ENCODE peak calls at places on chromosomes 3 and 15, in seven cellular contexts. One of them, this sample, is unnamed.
A peak's percentile ranks its signal among the peaks of the same experiment; 100 is the strongest.

GRCh38 chr3:127408022-127408683 is 120.3 kb upstream of the PRR20G start:
- DNase-seq in heart left ventricle: peak; percentile 19
- DNase-seq in aorta: no peak
- DNase-seq in endodermal cell: peak; percentile 39
- DNase-seq in small intestine: no peak
- DNase-seq in fibroblast of lung: no peak
- DNase-seq in mesendoderm: no peak
- DNase-seq in this sample: no peak

GRCh38 chr15:64251658-64252057 is 88.8 kb upstream of the PPIB start:
- DNase-seq in heart left ventricle: no peak
- DNase-seq in aorta: no peak
- DNase-seq in endodermal cell: no peak
- DNase-seq in small intestine: no peak
- DNase-seq in fibroblast of lung: no peak
- DNase-seq in mesendoderm: no peak
- DNase-seq in this sample: no peak

GRCh38 chr15:48602358-48603122 is 43.0 kb downstream of the FBN1 start:
- DNase-seq in heart left ventricle: no peak
- DNase-seq in aorta: no peak
- DNase-seq in endodermal cell: no peak
- DNase-seq in small intestine: no peak
- DNase-seq in fibroblast of lung: peak; percentile 89
- DNase-seq in mesendoderm: peak; percentile 91
- DNase-seq in this sample: peak; percentile 90

GRCh38 chr15:63043391-63044076 is 987 bp downstream of the TPM1 start:
- DNase-seq in heart left ventricle: peak; percentile 77
- DNase-seq in aorta: peak; percentile 57
- DNase-seq in endodermal cell: peak; percentile 67
- DNase-seq in small intestine: no peak
- DNase-seq in fibroblast of lung: no peak
- DNase-seq in mesendoderm: no peak
- DNase-seq in this sample: no peak

GRCh38 chr15:67803996-67804843 is 21.1 kb upstream of the SKOR1 start:
- DNase-seq in heart left ventricle: no peak
- DNase-seq in aorta: no peak
- DNase-seq in endodermal cell: peak; percentile 87
- DNase-seq in small intestine: no peak
- DNase-seq in fibroblast of lung: no peak
- DNase-seq in mesendoderm: peak; percentile 83
- DNase-seq in this sample: no peak

GRCh38 chr3:86388848-86389247 is 602.1 kb downstream of the VGLL3 start:
- DNase-seq in heart left ventricle: no peak
- DNase-seq in aorta: no peak
- DNase-seq in endodermal cell: peak; percentile 55
- DNase-seq in small intestine: no peak
- DNase-seq in fibroblast of lung: no peak
- DNase-seq in mesendoderm: peak; percentile 61
- DNase-seq in this sample: no peak

GRCh38 chr3:123884258-123884831 is at the start of gene MYLK:
- DNase-seq in heart left ventricle: peak; percentile 84
- DNase-seq in aorta: peak; percentile 90
- DNase-seq in endodermal cell: peak; percentile 98
- DNase-seq in small intestine: peak; percentile 32
- DNase-seq in fibroblast of lung: peak; percentile 98
- DNase-seq in mesendoderm: peak; percentile 98
- DNase-seq in this sample: peak; percentile 82

GRCh38 chr3:632571-633170 is 436.1 kb downstream of the CHL1 start:
- DNase-seq in heart left ventricle: no peak
- DNase-seq in aorta: peak; percentile 35
- DNase-seq in endodermal cell: peak; percentile 91
- DNase-seq in small intestine: peak; percentile 40
- DNase-seq in fibroblast of lung: peak; percentile 25
- DNase-seq in mesendoderm: peak; percentile 82
- DNase-seq in this sample: peak; percentile 14

GRCh38 chr15:58409861-58410260 is 21.9 kb upstream of the LIPC start:
- DNase-seq in heart left ventricle: no peak
- DNase-seq in aorta: no peak
- DNase-seq in endodermal cell: no peak
- DNase-seq in small intestine: no peak
- DNase-seq in fibroblast of lung: no peak
- DNase-seq in mesendoderm: no peak
- DNase-seq in this sample: no peak

GRCh38 chr15:51024735-51025453 is 69.8 kb downstream of the TNFAIP8L3 start:
- DNase-seq in heart left ventricle: no peak
- DNase-seq in aorta: no peak
- DNase-seq in endodermal cell: no peak
- DNase-seq in small intestine: no peak
- DNase-seq in fibroblast of lung: peak; percentile 22
- DNase-seq in mesendoderm: no peak
- DNase-seq in this sample: peak; percentile 32

GRCh38 chr15:86916671-86917450 is 837.2 kb downstream of the AGBL1 start:
- DNase-seq in heart left ventricle: peak; percentile 71
- DNase-seq in aorta: no peak
- DNase-seq in endodermal cell: no peak
- DNase-seq in small intestine: no peak
- DNase-seq in fibroblast of lung: no peak
- DNase-seq in mesendoderm: no peak
- DNase-seq in this sample: no peak

GRCh38 chr3:53160335-53160659 is 712 bp upstream of the PRKCD start:
- DNase-seq in heart left ventricle: no peak
- DNase-seq in aorta: no peak
- DNase-seq in endodermal cell: no peak
- DNase-seq in small intestine: no peak
- DNase-seq in fibroblast of lung: no peak
- DNase-seq in mesendoderm: no peak
- DNase-seq in this sample: no peak

GRCh38 chr3:53160660-53161344 is at the start of gene PRKCD:
- DNase-seq in heart left ventricle: peak; percentile 92
- DNase-seq in aorta: peak; percentile 93
- DNase-seq in endodermal cell: peak; percentile 93
- DNase-seq in small intestine: peak; percentile 90
- DNase-seq in fibroblast of lung: peak; percentile 82
- DNase-seq in mesendoderm: peak; percentile 86
- DNase-seq in this sample: peak; percentile 90

GRCh38 chr3:53158700-53159414 is 2.2 kb upstream of the PRKCD start:
- DNase-seq in heart left ventricle: no peak
- DNase-seq in aorta: no peak
- DNase-seq in endodermal cell: no peak
- DNase-seq in small intestine: no peak
- DNase-seq in fibroblast of lung: no peak
- DNase-seq in mesendoderm: no peak
- DNase-seq in this sample: peak; percentile 16

GRCh38 chr3:53157974-53158580 is 2.9 kb upstream of the PRKCD start:
- DNase-seq in heart left ventricle: no peak
- DNase-seq in aorta: no peak
- DNase-seq in endodermal cell: no peak
- DNase-seq in small intestine: no peak
- DNase-seq in fibroblast of lung: no peak
- DNase-seq in mesendoderm: no peak
- DNase-seq in this sample: no peak

GRCh38 chr3:53159415-53160135 is 1.4 kb upstream of the PRKCD start:
- DNase-seq in heart left ventricle: no peak
- DNase-seq in aorta: no peak
- DNase-seq in endodermal cell: peak; percentile 84
- DNase-seq in small intestine: peak; percentile 99
- DNase-seq in fibroblast of lung: no peak
- DNase-seq in mesendoderm: peak; percentile 40
- DNase-seq in this sample: peak; percentile 31
- H3K4me3 ChIP-seq in heart left ventricle: no peak overlapping the region
- H3K4me3 ChIP-seq in aorta: no peak overlapping the region
- H3K4me3 ChIP-seq in endodermal cell: peak overlapping the region; percentile 80
- H3K4me3 ChIP-seq in small intestine: no peak overlapping the region
- H3K4me3 ChIP-seq in fibroblast of lung: no peak overlapping the region
- H3K4me3 ChIP-seq in mesendoderm: no peak overlapping the region
- H3K4me3 ChIP-seq in this sample: no peak overlapping the region

DNA sequence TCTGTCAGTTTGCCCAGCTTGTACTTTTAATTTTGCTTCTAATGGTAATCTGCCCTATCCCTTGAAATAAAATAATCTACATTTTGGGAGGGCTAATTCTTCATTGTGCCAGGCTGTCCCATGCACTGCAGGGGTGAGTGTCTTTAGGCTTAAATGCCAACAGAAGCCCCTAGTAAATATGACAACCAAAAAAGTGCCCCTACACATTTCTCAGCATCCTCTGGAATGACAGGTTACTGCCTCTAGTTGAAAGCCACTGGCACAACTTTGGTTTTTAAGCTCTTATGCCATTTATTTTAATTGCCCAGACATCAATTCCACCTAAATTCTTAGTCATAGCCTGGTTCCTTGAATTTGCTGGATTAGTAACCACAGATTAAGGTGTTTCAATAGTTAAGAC is 3.4 kb downstream of the EPM2AIP1 start:
- DNase-seq in heart left ventricle: no peak
- DNase-seq in aorta: no peak
- DNase-seq in endodermal cell: no peak
- DNase-seq in small intestine: no peak
- DNase-seq in fibroblast of lung: peak; percentile 11
- DNase-seq in mesendoderm: no peak
- DNase-seq in this sample: no peak
- H3K4me3 ChIP-seq in heart left ventricle: peak overlapping the region; percentile 63
- H3K4me3 ChIP-seq in aorta: peak overlapping the region; percentile 24
- H3K4me3 ChIP-seq in endodermal cell: peak overlapping the region; percentile 88
- H3K4me3 ChIP-seq in small intestine: no peak overlapping the region
- H3K4me3 ChIP-seq in fibroblast of lung: peak overlapping the region; percentile 95
- H3K4me3 ChIP-seq in mesendoderm: no peak overlapping the region
- H3K4me3 ChIP-seq in this sample: peak overlapping the region; percentile 23

GRCh38 chr3:134991472-134992010 is 196.5 kb downstream of the EPHB1 start:
- DNase-seq in heart left ventricle: no peak
- DNase-seq in aorta: no peak
- DNase-seq in endodermal cell: no peak
- DNase-seq in small intestine: no peak
- DNase-seq in fibroblast of lung: no peak
- DNase-seq in mesendoderm: no peak
- DNase-seq in this sample: no peak
- H3K4me3 ChIP-seq in heart left ventricle: no peak overlapping the region
- H3K4me3 ChIP-seq in aorta: no peak overlapping the region
- H3K4me3 ChIP-seq in endodermal cell: no peak overlapping the region
- H3K4me3 ChIP-seq in small intestine: no peak overlapping the region
- H3K4me3 ChIP-seq in fibroblast of lung: no peak overlapping the region
- H3K4me3 ChIP-seq in mesendoderm: no peak overlapping the region
- H3K4me3 ChIP-seq in this sample: no peak overlapping the region

GRCh38 chr3:186938716-186939115 is 8.4 kb downstream of the ST6GAL1 start:
- DNase-seq in heart left ventricle: no peak
- DNase-seq in aorta: peak; percentile 71
- DNase-seq in endodermal cell: peak; percentile 31
- DNase-seq in small intestine: no peak
- DNase-seq in fibroblast of lung: peak; percentile 74
- DNase-seq in mesendoderm: no peak
- DNase-seq in this sample: peak; percentile 61
- H3K4me3 ChIP-seq in heart left ventricle: no peak overlapping the region
- H3K4me3 ChIP-seq in aorta: no peak overlapping the region
- H3K4me3 ChIP-seq in endodermal cell: no peak overlapping the region
- H3K4me3 ChIP-seq in small intestine: no peak overlapping the region
- H3K4me3 ChIP-seq in fibroblast of lung: no peak overlapping the region
- H3K4me3 ChIP-seq in mesendoderm: no peak overlapping the region
- H3K4me3 ChIP-seq in this sample: no peak overlapping the region

DNA sequence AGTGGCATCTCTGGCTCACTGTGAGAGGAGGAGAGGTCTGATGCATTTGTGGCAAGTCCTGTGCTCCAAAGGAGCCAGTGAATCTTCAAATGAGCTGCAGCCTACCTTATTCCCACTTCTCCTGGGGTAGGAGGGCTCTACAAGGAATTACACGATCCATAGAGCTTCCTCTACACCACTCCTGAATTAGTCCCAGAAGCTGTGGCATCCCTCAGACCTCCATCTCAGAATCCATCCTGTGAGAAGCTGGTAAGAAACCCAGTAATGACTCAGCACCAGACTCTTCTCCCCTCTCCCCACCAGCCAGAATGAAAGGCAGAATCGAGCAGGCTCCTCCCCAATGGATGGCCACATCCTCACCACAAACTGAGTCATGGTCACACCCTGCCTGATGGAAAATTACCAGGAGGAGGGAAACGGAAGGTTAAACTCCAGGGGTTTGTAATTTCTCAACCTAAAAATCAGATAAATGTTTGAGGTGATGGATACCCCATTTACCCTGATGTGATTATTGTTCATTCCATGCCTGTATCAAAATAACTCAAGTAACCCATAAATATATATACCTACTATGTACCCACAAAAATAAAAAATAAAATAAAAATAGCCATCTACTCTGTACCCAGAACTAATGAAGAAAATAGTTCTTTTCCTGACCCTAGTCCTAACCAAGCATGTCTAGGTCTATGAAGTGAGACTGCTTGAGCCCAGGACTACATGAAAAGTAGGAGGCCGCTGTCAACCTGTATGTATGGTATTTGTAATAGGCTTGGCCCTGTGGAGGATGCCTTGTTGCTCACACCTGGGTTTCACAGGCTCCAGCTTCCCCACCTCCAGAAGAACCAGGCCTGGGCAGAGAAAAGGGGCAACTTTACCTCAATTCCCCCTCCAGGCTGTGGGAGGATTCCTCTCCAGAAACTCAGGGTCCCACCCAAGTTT is 6.6 kb upstream of the PKM start:
- DNase-seq in heart left ventricle: peak; percentile 73
- DNase-seq in aorta: peak; percentile 89
- DNase-seq in endodermal cell: peak; percentile 87
- DNase-seq in small intestine: peak; percentile 77
- DNase-seq in fibroblast of lung: peak; percentile 98
- DNase-seq in mesendoderm: peak; percentile 98
- DNase-seq in this sample: peak; percentile 97
- H3K4me3 ChIP-seq in heart left ventricle: no peak overlapping the region
- H3K4me3 ChIP-seq in aorta: no peak overlapping the region
- H3K4me3 ChIP-seq in endodermal cell: no peak overlapping the region
- H3K4me3 ChIP-seq in small intestine: no peak overlapping the region
- H3K4me3 ChIP-seq in fibroblast of lung: peak overlapping the region; percentile 66
- H3K4me3 ChIP-seq in mesendoderm: no peak overlapping the region
- H3K4me3 ChIP-seq in this sample: peak overlapping the region; percentile 58

DNA sequence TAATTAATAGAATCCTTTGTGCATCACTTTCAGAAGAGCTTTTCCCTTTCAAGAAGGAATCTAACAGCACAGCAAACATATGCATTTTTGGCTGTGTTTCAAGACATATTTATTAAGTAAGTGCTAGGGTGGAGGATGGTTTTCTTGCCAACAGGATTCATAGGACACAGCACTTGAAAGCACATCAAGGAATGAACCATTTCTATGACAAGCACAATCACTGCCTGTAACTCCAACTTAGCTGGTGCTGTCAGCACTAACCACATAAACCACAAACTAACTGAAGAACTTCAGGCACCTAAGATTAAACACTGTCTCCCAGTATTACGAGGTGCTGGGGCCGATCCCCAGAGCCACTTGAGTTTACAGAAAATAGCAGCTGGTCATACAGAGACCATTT is 35.5 kb upstream of the SPRED1 start:
- DNase-seq in heart left ventricle: no peak
- DNase-seq in aorta: no peak
- DNase-seq in endodermal cell: no peak
- DNase-seq in small intestine: no peak
- DNase-seq in fibroblast of lung: peak; percentile 94
- DNase-seq in mesendoderm: no peak
- DNase-seq in this sample: peak; percentile 56
- H3K4me3 ChIP-seq in heart left ventricle: no peak overlapping the region
- H3K4me3 ChIP-seq in aorta: no peak overlapping the region
- H3K4me3 ChIP-seq in endodermal cell: no peak overlapping the region
- H3K4me3 ChIP-seq in small intestine: no peak overlapping the region
- H3K4me3 ChIP-seq in fibroblast of lung: peak overlapping the region; percentile 7
- H3K4me3 ChIP-seq in mesendoderm: no peak overlapping the region
- H3K4me3 ChIP-seq in this sample: no peak overlapping the region

GRCh38 chr3:169237181-169237580 is 426.3 kb downstream of the MECOM start:
- DNase-seq in heart left ventricle: no peak
- DNase-seq in aorta: no peak
- DNase-seq in endodermal cell: no peak
- DNase-seq in small intestine: no peak
- DNase-seq in fibroblast of lung: peak; percentile 55
- DNase-seq in mesendoderm: no peak
- DNase-seq in this sample: peak; percentile 79
- H3K4me3 ChIP-seq in heart left ventricle: no peak overlapping the region
- H3K4me3 ChIP-seq in aorta: no peak overlapping the region
- H3K4me3 ChIP-seq in endodermal cell: no peak overlapping the region
- H3K4me3 ChIP-seq in small intestine: no peak overlapping the region
- H3K4me3 ChIP-seq in fibroblast of lung: no peak overlapping the region
- H3K4me3 ChIP-seq in mesendoderm: no peak overlapping the region
- H3K4me3 ChIP-seq in this sample: no peak overlapping the region